ENCODE peak calls at places on chromosomes 2 and 18, in five cellular contexts. D is neural progenitor cell, L is NT2/D1, A is GM23338, W is psoas muscle. U is an unnamed sample.

GRCh38 chr2:29134933-29135332 is 19.7 kb downstream of the CLIP4 start:
- DNase-seq in D (no peak), A (no peak), L (no peak), W (no peak), U (no peak)

GRCh38 chr18:31942301-31942998 is 478 bp downstream of the TRAPPC8 start:
- DNase-seq in A (peak), L (no peak), D (peak), W (peak), U (peak)

GRCh38 chr18:47050468-47050867 is 15.0 kb upstream of the ELOA2 start:
- DNase-seq in W (no peak), L (peak), D (peak), A (peak), U (peak)

GRCh38 chr2:1979569-1979968 is 235.3 kb upstream of the PXDN start:
- DNase-seq in D (no peak), A (no peak), L (no peak), W (no peak), U (no peak)

GRCh38 chr2:20577495-20578235 is 73.2 kb downstream of the HS1BP3 start:
- DNase-seq in A (no peak), W (no peak), L (no peak), D (no peak), U (no peak)

GRCh38 chr2:149832256-149832655 is 244.7 kb upstream of the MMADHC start:
- DNase-seq in W (no peak), A (no peak), D (no peak), L (no peak), U (peak)

GRCh38 chr18:5463390-5463789 is 80.4 kb downstream of the EPB41L3 start:
- DNase-seq in L (no peak), D (no peak), W (peak), A (no peak), U (no peak)

GRCh38 chr18:9174302-9174701 is 37.7 kb downstream of the ANKRD12 start:
- DNase-seq in L (no peak), A (no peak), D (no peak), W (no peak), U (no peak)

GRCh38 chr2:56132138-56132537 is 51.7 kb upstream of the CCDC85A start:
- DNase-seq in W (no peak), D (peak), A (peak), L (no peak), U (peak)

GRCh38 chr2:48725696-48726494 is 29.6 kb downstream of the LHCGR start:
- DNase-seq in L (no peak), A (peak), W (no peak), D (no peak), U (no peak)

GRCh38 chr18:69898241-69898861 is 49.3 kb downstream of the CD226 start:
- DNase-seq in L (no peak), D (no peak), A (no peak), W (no peak), U (peak)

GRCh38 chr2:47737191-47737975 is 45.6 kb upstream of the MSH6 start:
- DNase-seq in W (no peak), L (no peak), D (no peak), A (no peak), U (no peak)

GRCh38 chr2:175441361-175441760 is 259.9 kb upstream of the ATP5MC3 start:
- DNase-seq in L (no peak), W (no peak), A (no peak), D (peak), U (no peak)

GRCh38 chr2:100589527-100589926 is 26.7 kb downstream of the PDCL3 start:
- DNase-seq in L (no peak), W (no peak), D (no peak), A (no peak), U (no peak)

GRCh38 chr2:205763708-205764501 is 81.6 kb downstream of the NRP2 start:
- DNase-seq in D (peak), W (peak), A (peak), L (peak), U (no peak)

GRCh38 chr2:50535971-50536759 is 495.8 kb downstream of the NRXN1 start:
- DNase-seq in D (peak), A (peak), W (no peak), L (peak), U (peak)

GRCh38 chr2:46311651-46312223 is 14.5 kb downstream of the EPAS1 start:
- DNase-seq in D (no peak), L (no peak), W (no peak), A (no peak), U (no peak)

GRCh38 chr2:28404086-28404485 is 11.4 kb downstream of the FOSL2 start:
- DNase-seq in L (no peak), D (no peak), W (no peak), A (no peak), U (no peak)

GRCh38 chr2:25598911-25599310 is 74.5 kb downstream of the DTNB start:
- DNase-seq in W (no peak), A (no peak), L (no peak), D (no peak), U (no peak)

GRCh38 chr2:62313433-62314227 is 117.7 kb downstream of the B3GNT2 start:
- DNase-seq in W (no peak), D (no peak), A (no peak), L (no peak), U (peak)

GRCh38 chr2:170886391-170886790 is 42.7 kb upstream of the GORASP2 start:
- DNase-seq in L (no peak), A (no peak), D (no peak), W (no peak), U (no peak)

GRCh38 chr2:47784349-47784851 is 1.5 kb downstream of the MSH6 start:
- DNase-seq in D (peak), A (peak), W (no peak), L (no peak), U (no peak)

GRCh38 chr2:127605691-127606277 is 40.2 kb upstream of the GPR17 start:
- DNase-seq in L (no peak), D (no peak), W (no peak), A (no peak), U (no peak)

GRCh38 chr2:8692783-8693768 is 11.2 kb downstream of the ID2 start:
- DNase-seq in L (no peak), A (peak), W (no peak), D (peak), U (no peak)
- H3K4me3 ChIP-seq in L (no peak), A (peak), W (no peak), D (no peak), U (no peak)

GRCh38 chr18:61398961-61399632 is 65.9 kb downstream of the CDH20 start:
- DNase-seq in W (no peak), D (no peak), L (no peak), A (no peak), U (no peak)
- H3K4me3 ChIP-seq in W (no peak), D (no peak), L (no peak), A (no peak), U (no peak)

GRCh38 chr18:25446972-25447371 is 95.0 kb upstream of the ZNF521 start:
- DNase-seq in W (no peak), D (no peak), L (no peak), A (no peak), U (no peak)
- H3K4me3 ChIP-seq in W (no peak), D (no peak), L (no peak), A (no peak), U (no peak)

GRCh38 chr2:39027427-39027826 is 93.4 kb downstream of the SOS1 start:
- DNase-seq in D (no peak), L (no peak), W (no peak), A (peak), U (no peak)

GRCh38 chr2:39020383-39020782 is 100.5 kb downstream of the SOS1 start:
- DNase-seq in L (no peak), D (no peak), A (no peak), W (no peak), U (no peak)

GRCh38 chr2:39024833-39025232 is 96.0 kb downstream of the SOS1 start:
- DNase-seq in W (no peak), L (no peak), A (no peak), D (no peak), U (no peak)

GRCh38 chr2:39022642-39023230 is 98.1 kb downstream of the SOS1 start:
- DNase-seq in L (no peak), A (no peak), W (no peak), D (no peak), U (no peak)

DNA sequence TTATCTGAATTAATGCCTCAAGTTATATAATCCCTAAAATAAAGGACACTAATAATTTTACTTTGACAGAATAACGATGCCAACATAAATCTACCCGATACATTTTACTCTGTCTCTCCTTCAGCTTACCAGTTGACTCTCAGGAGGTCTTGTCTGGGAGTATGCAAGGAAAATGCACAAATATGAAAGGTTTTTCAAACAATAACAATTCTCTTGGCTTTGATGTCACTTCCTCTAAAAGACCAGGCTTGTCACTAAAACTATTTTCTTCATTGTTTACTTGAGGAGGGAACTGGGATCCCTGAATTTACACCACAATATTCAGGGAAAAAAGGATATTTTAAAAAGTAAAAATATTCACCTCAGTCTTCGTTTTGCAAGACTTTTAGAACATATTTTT is 97.2 kb downstream of the SOS1 start:
- DNase-seq in A (no peak), L (no peak), D (no peak), W (no peak), U (no peak)
- H3K4me3 ChIP-seq in A (no peak), L (no peak), D (no peak), W (no peak), U (no peak)

GRCh38 chr2:120231974-120232635 is 8.9 kb upstream of the TMEM185B start:
- DNase-seq in L (no peak), A (no peak), D (no peak), W (peak), U (peak)

GRCh38 chr2:120233292-120233691 is 10.1 kb upstream of the TMEM185B start:
- DNase-seq in W (peak), A (no peak), L (no peak), D (no peak), U (no peak)

GRCh38 chr2:120229341-120229740 is 6.1 kb upstream of the TMEM185B start:
- DNase-seq in D (no peak), L (no peak), A (no peak), W (no peak), U (no peak)

GRCh38 chr2:120230515-120231471 is 7.6 kb upstream of the TMEM185B start:
- DNase-seq in A (no peak), W (peak), L (no peak), D (no peak), U (peak)

DNA sequence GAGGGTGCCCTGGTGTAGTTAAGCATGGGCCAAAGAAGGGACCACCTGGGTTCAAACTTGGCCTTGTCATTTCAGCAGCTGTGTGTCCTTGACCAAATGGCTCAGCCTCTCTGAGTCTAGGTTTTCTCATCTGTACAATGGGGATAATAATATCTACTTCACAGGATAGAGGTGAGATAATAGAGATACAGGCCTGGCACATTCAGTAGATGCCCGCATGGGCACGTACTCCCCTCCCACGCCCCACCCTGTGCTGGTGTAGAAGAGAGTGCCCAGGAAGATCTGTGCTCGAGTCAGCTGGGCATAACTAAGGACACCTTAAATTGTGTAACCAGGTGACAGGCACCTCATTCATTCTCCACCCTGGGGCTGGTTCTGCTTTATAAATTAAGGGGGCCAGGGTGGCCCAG is 8.4 kb upstream of the TMEM185B start:
- DNase-seq in A (no peak), W (peak), D (no peak), L (no peak), U (peak)
- H3K4me3 ChIP-seq in A (no peak), W (peak), D (no peak), L (no peak), U (peak)

U was measured in GM12865.